ENCODE peak calls at places on chromosomes 3 and 15, in five cellular contexts. G is NCI-H1417 treated with DMSO at 0.1 percent for 48 hours, U is NCI-H2107, P is germinal center, V is progenitor cell of endocrine pancreas. K is an unnamed sample.

GRCh38 chr3:167740961-167741587 is 5.6 kb downstream of the SERPINI1 start:
- DNase-seq in G (no peak), U (peak), P (peak), V (no peak), K (no peak)

GRCh38 chr3:182241777-182242556 is 530.2 kb downstream of the SOX2 start:
- DNase-seq in G (no peak), U (no peak), P (no peak), V (no peak), K (peak)

GRCh38 chr3:194608981-194609380 is 24.2 kb downstream of the TMEM44 start:
- DNase-seq in G (no peak), U (no peak), P (no peak), V (no peak), K (no peak)

GRCh38 chr3:173823911-173824460 is 426.4 kb downstream of the NLGN1 start:
- DNase-seq in G (no peak), U (no peak), P (no peak), V (no peak), K (no peak)

GRCh38 chr15:91142097-91142744 is 42.2 kb downstream of the SV2B start:
- DNase-seq in G (no peak), U (no peak), P (peak), V (no peak), K (no peak)

GRCh38 chr3:159252772-159253384 is 451.0 kb downstream of the MFSD1 start:
- DNase-seq in G (peak), U (no peak), P (no peak), V (no peak), K (no peak)

GRCh38 chr3:167813169-167814123 is 77.9 kb downstream of the SERPINI1 start:
- DNase-seq in G (no peak), U (no peak), P (no peak), V (no peak), K (no peak)

GRCh38 chr15:74008901-74009300 is 14.4 kb downstream of the PML start:
- DNase-seq in G (no peak), U (no peak), P (no peak), V (no peak), K (no peak)

GRCh38 chr15:95698230-95698629 is 632.3 kb upstream of the NR2F2 start:
- DNase-seq in G (no peak), U (no peak), P (no peak), V (no peak), K (no peak)

GRCh38 chr3:169771651-169772529 is 1.3 kb upstream of the MYNN start:
- DNase-seq in G (peak), U (peak), P (peak), V (peak), K (peak)

K was measured in uterus.